ENCODE peak calls at places on chromosomes 4 and X, in four cellular contexts. L is uterus, I is fibroblast of the aortic adventitia, B is pancreas. V is an unnamed sample.

GRCh38 chr4:180028682-180029081 is 2214.5 kb upstream of the TENM3 start:
- DNase-seq in B (peak), L (no peak), I (no peak), V (peak)

GRCh38 chrX:13419276-13419675 is 99.4 kb upstream of the ATXN3L start:
- DNase-seq in B (no peak), L (no peak), I (no peak), V (no peak)

GRCh38 chr4:83542225-83542624 is 6.3 kb downstream of the GPAT3 start:
- DNase-seq in I (no peak), L (no peak), B (no peak), V (no peak)

GRCh38 chr4:74320559-74321118 is 12.4 kb downstream of the EPGN start:
- DNase-seq in B (no peak), I (peak), L (no peak), V (peak)

GRCh38 chr4:24824720-24825119 is 29.3 kb downstream of the SOD3 start:
- DNase-seq in B (no peak), I (no peak), L (no peak), V (no peak)

GRCh38 chrX:103919336-103919682 is 43.1 kb upstream of the TMSB15B start:
- DNase-seq in L (no peak), I (peak), B (no peak), V (peak)

GRCh38 chrX:50903387-50904027 is 7.0 kb upstream of the BMP15 start:
- DNase-seq in L (no peak), B (no peak), I (peak), V (peak)

GRCh38 chr4:179976777-179977176 is 2266.4 kb upstream of the TENM3 start:
- DNase-seq in L (no peak), B (no peak), I (no peak), V (no peak)

GRCh38 chr4:33566649-33567048 is 2677.7 kb downstream of the ARAP2 start:
- DNase-seq in L (no peak), B (no peak), I (no peak), V (no peak)

GRCh38 chr4:82901129-82901718 is 689 bp downstream of the THAP9 start:
- DNase-seq in L (no peak), I (no peak), B (no peak), V (no peak)

GRCh38 chrX:101219840-101220191 is 230 bp downstream of the DRP2 start:
- DNase-seq in B (no peak), I (peak), L (no peak), V (peak)
- H3K4me3 ChIP-seq in B (no peak), I (peak), L (no peak), V (peak)

DNA sequence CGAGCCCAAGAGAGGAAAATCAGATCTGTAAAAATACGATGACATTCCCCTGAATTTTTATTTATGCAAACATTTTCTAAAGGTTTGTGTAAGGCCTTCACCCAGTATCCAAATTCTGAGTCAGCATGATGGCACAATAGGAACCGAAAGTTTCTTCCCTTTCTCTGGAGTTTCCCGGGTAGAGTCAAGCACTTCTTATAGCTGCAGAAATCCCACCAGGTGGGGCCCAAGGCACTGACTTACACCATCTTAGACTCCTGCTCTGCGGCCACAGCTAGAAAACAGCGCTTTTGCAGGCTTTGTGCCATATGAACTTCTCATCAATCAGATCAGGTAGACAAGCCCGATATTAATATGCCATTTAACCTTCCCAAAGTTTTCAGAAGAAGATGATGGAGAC is 13.4 kb downstream of the LEF1 start:
- DNase-seq in L (no peak), I (no peak), B (no peak), V (peak)
- TF ChIP-seq CTCF in L (no peak), I (no peak), B (no peak), V (peak)

GRCh38 chr4:112515278-112516075 is 503 bp downstream of the NEUROG2 start:
- DNase-seq in I (peak), L (no peak), B (peak), V (peak)

GRCh38 chr4:112516076-112516385 is at the start of gene NEUROG2:
- DNase-seq in L (no peak), I (no peak), B (no peak), V (no peak)

GRCh38 chr4:112517067-112517588 is 1.1 kb upstream of the NEUROG2 start:
- DNase-seq in I (no peak), B (no peak), L (no peak), V (no peak)

GRCh38 chr4:112517911-112518310 is 1.9 kb upstream of the NEUROG2 start:
- DNase-seq in B (no peak), I (no peak), L (no peak), V (no peak)

DNA sequence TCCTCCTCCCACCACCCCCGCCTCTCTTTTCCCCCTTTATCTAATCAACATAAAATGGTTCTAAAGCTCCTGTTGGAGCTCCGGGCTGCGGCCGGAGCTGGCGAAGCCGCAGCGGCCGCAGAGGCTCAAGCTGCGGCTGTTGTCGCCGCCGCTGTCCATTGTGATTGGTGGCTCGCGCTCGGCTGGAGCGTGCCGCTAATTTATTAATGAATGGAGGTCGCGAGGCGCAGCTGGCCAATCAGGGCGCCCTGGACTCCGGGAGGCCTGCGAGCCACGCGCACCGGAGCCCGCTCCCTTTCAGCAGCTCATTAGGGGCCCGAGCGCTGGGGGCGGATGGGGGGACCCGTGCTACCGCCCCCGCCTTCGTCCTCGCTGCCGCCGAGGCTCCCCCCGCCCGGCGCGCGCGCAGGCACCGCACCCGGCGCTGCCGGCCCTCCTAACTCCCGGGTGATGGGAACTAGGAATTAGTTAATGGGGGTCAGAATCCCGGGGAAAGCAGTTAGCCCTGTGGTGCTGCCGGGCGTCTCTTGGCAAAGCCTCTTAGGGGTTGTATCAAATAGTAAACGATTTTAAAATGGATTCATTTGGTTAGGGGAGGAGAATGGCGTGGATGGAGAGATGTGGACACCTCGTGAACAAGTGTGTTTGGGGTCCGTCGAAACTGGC is 554 bp upstream of the NEUROG2 start:
- DNase-seq in I (no peak), B (peak), L (no peak), V (no peak)
- H3K4me3 ChIP-seq in I (no peak), B (no peak), L (peak), V (no peak)

GRCh38 chr4:7850489-7850888 is 89.2 kb downstream of the AFAP1 start:
- DNase-seq in L (no peak), B (no peak), I (no peak), V (no peak)
- TF ChIP-seq CTCF in L (no peak), B (no peak), I (no peak), V (peak)